ENCODE peak calls at places on chromosomes 12 and 14, in five cellular contexts. One of them, this sample, is unnamed.
A peak's percentile ranks its signal among the peaks of the same experiment; 100 is the strongest.

GRCh38 chr12:96445743-96446655 is 43.4 kb upstream of the CFAP54 start:
- DNase-seq in T-cell: peak; percentile 34
- DNase-seq in activated CD4-positive, alpha-beta T cell treated with anti-CD3 and anti-CD28 coated beads, Interleukin-2, amount 50 U/mL, for 4 hours: peak; percentile 23
- DNase-seq in GF-D8: peak; percentile 83
- DNase-seq in GM20000: peak; percentile 61
- DNase-seq in this sample: no peak

GRCh38 chr14:61252354-61253063 is 28.6 kb downstream of the TMEM30B start:
- DNase-seq in T-cell: peak; percentile 35
- DNase-seq in activated CD4-positive, alpha-beta T cell treated with anti-CD3 and anti-CD28 coated beads, Interleukin-2, amount 50 U/mL, for 4 hours: peak; percentile 52
- DNase-seq in GF-D8: peak; percentile 31
- DNase-seq in GM20000: peak; percentile 64
- DNase-seq in this sample: peak; percentile 56

GRCh38 chr14:81256289-81256960 is 35.7 kb upstream of the GTF2A1 start:
- DNase-seq in T-cell: no peak
- DNase-seq in activated CD4-positive, alpha-beta T cell treated with anti-CD3 and anti-CD28 coated beads, Interleukin-2, amount 50 U/mL, for 4 hours: no peak
- DNase-seq in GF-D8: peak; percentile 19
- DNase-seq in GM20000: no peak
- DNase-seq in this sample: no peak

GRCh38 chr12:32893008-32893407 is 3.6 kb downstream of the PKP2 start:
- DNase-seq in T-cell: no peak
- DNase-seq in activated CD4-positive, alpha-beta T cell treated with anti-CD3 and anti-CD28 coated beads, Interleukin-2, amount 50 U/mL, for 4 hours: no peak
- DNase-seq in GF-D8: no peak
- DNase-seq in GM20000: no peak
- DNase-seq in this sample: no peak

GRCh38 chr14:28307506-28307905 is 459.1 kb upstream of the FOXG1 start:
- DNase-seq in T-cell: no peak
- DNase-seq in activated CD4-positive, alpha-beta T cell treated with anti-CD3 and anti-CD28 coated beads, Interleukin-2, amount 50 U/mL, for 4 hours: no peak
- DNase-seq in GF-D8: no peak
- DNase-seq in GM20000: no peak
- DNase-seq in this sample: no peak

GRCh38 chr14:69666112-69666511 is 54.7 kb downstream of the SUSD6 start:
- DNase-seq in T-cell: no peak
- DNase-seq in activated CD4-positive, alpha-beta T cell treated with anti-CD3 and anti-CD28 coated beads, Interleukin-2, amount 50 U/mL, for 4 hours: no peak
- DNase-seq in GF-D8: no peak
- DNase-seq in GM20000: no peak
- DNase-seq in this sample: no peak

GRCh38 chr14:76022991-76023390 is 37.4 kb downstream of the IFT43 start:
- DNase-seq in T-cell: no peak
- DNase-seq in activated CD4-positive, alpha-beta T cell treated with anti-CD3 and anti-CD28 coated beads, Interleukin-2, amount 50 U/mL, for 4 hours: no peak
- DNase-seq in GF-D8: no peak
- DNase-seq in GM20000: no peak
- DNase-seq in this sample: no peak

GRCh38 chr14:68884031-68885030 is 91.5 kb upstream of the ZFP36L1 start:
- DNase-seq in T-cell: no peak
- DNase-seq in activated CD4-positive, alpha-beta T cell treated with anti-CD3 and anti-CD28 coated beads, Interleukin-2, amount 50 U/mL, for 4 hours: no peak
- DNase-seq in GF-D8: no peak
- DNase-seq in GM20000: no peak
- DNase-seq in this sample: no peak

GRCh38 chr14:100067481-100067880 is 2.3 kb downstream of the EVL start:
- DNase-seq in T-cell: no peak
- DNase-seq in activated CD4-positive, alpha-beta T cell treated with anti-CD3 and anti-CD28 coated beads, Interleukin-2, amount 50 U/mL, for 4 hours: no peak
- DNase-seq in GF-D8: no peak
- DNase-seq in GM20000: no peak
- DNase-seq in this sample: no peak

GRCh38 chr12:116642101-116642500 is 82.9 kb downstream of the MAP1LC3B2 start:
- DNase-seq in T-cell: no peak
- DNase-seq in activated CD4-positive, alpha-beta T cell treated with anti-CD3 and anti-CD28 coated beads, Interleukin-2, amount 50 U/mL, for 4 hours: no peak
- DNase-seq in GF-D8: no peak
- DNase-seq in GM20000: no peak
- DNase-seq in this sample: peak; percentile 15

GRCh38 chr12:24198936-24199644 is 249.6 kb upstream of the SOX5 start:
- DNase-seq in T-cell: no peak
- DNase-seq in activated CD4-positive, alpha-beta T cell treated with anti-CD3 and anti-CD28 coated beads, Interleukin-2, amount 50 U/mL, for 4 hours: no peak
- DNase-seq in GF-D8: no peak
- DNase-seq in GM20000: no peak
- DNase-seq in this sample: no peak

GRCh38 chr14:74519316-74520074 is 25.9 kb downstream of the ISCA2 start:
- DNase-seq in T-cell: no peak
- DNase-seq in activated CD4-positive, alpha-beta T cell treated with anti-CD3 and anti-CD28 coated beads, Interleukin-2, amount 50 U/mL, for 4 hours: no peak
- DNase-seq in GF-D8: no peak
- DNase-seq in GM20000: no peak
- DNase-seq in this sample: no peak

GRCh38 chr14:52494444-52494843 is 57.9 kb downstream of the TXNDC16 start:
- DNase-seq in T-cell: no peak
- DNase-seq in activated CD4-positive, alpha-beta T cell treated with anti-CD3 and anti-CD28 coated beads, Interleukin-2, amount 50 U/mL, for 4 hours: no peak
- DNase-seq in GF-D8: no peak
- DNase-seq in GM20000: no peak
- DNase-seq in this sample: no peak

GRCh38 chr12:7146228-7146627 is 16.1 kb downstream of the CLSTN3 start:
- DNase-seq in T-cell: no peak
- DNase-seq in activated CD4-positive, alpha-beta T cell treated with anti-CD3 and anti-CD28 coated beads, Interleukin-2, amount 50 U/mL, for 4 hours: no peak
- DNase-seq in GF-D8: no peak
- DNase-seq in GM20000: no peak
- DNase-seq in this sample: no peak

GRCh38 chr12:127883013-127883412 is 384.0 kb upstream of the TMEM132C start:
- DNase-seq in T-cell: no peak
- DNase-seq in activated CD4-positive, alpha-beta T cell treated with anti-CD3 and anti-CD28 coated beads, Interleukin-2, amount 50 U/mL, for 4 hours: no peak
- DNase-seq in GF-D8: no peak
- DNase-seq in GM20000: no peak
- DNase-seq in this sample: no peak

GRCh38 chr12:115802767-115803166 is 474.7 kb downstream of the MED13L start:
- DNase-seq in T-cell: no peak
- DNase-seq in activated CD4-positive, alpha-beta T cell treated with anti-CD3 and anti-CD28 coated beads, Interleukin-2, amount 50 U/mL, for 4 hours: no peak
- DNase-seq in GF-D8: no peak
- DNase-seq in GM20000: no peak
- DNase-seq in this sample: no peak

GRCh38 chr12:101855364-101855884 is 22.0 kb upstream of the DRAM1 start:
- DNase-seq in T-cell: no peak
- DNase-seq in activated CD4-positive, alpha-beta T cell treated with anti-CD3 and anti-CD28 coated beads, Interleukin-2, amount 50 U/mL, for 4 hours: no peak
- DNase-seq in GF-D8: peak; percentile 98
- DNase-seq in GM20000: no peak
- DNase-seq in this sample: no peak